ENCODE peak calls at places on chromosomes 1 and 21, in nine cellular contexts. G, N, E, Y, V, T, J, L and D are unnamed samples. For H3K4me1, the result is how much of the 10 kb centered on the place peaks cover.

GRCh38 chr1:115189814-115190541 is 100.7 kb upstream of the TSPAN2 start:
- DNase-seq in G (no peak), N (no peak), E (no peak), Y (peak), V (peak), T (no peak), J (peak), L (peak), D (no peak)

GRCh38 chr21:46154955-46155513 is 345 bp downstream of the FTCD start:
- DNase-seq in G (no peak), N (no peak), E (no peak), Y (no peak), V (no peak), T (no peak), J (peak), L (no peak), D (no peak)

GRCh38 chr1:54835970-54836369 is 34.8 kb upstream of the TTC22 start:
- DNase-seq in G (no peak), N (no peak), E (no peak), Y (no peak), V (no peak), T (no peak), J (no peak), L (no peak), D (no peak)

GRCh38 chr1:48214820-48215219 is 7.7 kb upstream of the SLC5A9 start:
- DNase-seq in G (no peak), N (no peak), E (no peak), Y (no peak), V (no peak), T (no peak), J (no peak), L (no peak), D (no peak)

GRCh38 chr1:118788372-118788955 is 199.7 kb downstream of the TBX15 start:
- DNase-seq in G (no peak), N (no peak), E (no peak), Y (peak), V (no peak), T (no peak), J (peak), L (peak), D (no peak)

GRCh38 chr1:68409426-68409825 is 40.3 kb downstream of the RPE65 start:
- DNase-seq in G (no peak), N (no peak), E (no peak), Y (peak), V (no peak), T (no peak), J (no peak), L (no peak), D (no peak)

GRCh38 chr1:45348966-45349677 is 8.9 kb upstream of the MUTYH start:
- DNase-seq in G (no peak), N (no peak), E (no peak), Y (peak), V (no peak), T (peak), J (no peak), L (no peak), D (no peak)

GRCh38 chr1:60695633-60696032 is 386.7 kb upstream of the NFIA start:
- DNase-seq in G (no peak), N (no peak), E (no peak), Y (no peak), V (no peak), T (no peak), J (no peak), L (no peak), D (no peak)

GRCh38 chr1:80217377-80217986 is 1211.0 kb upstream of the ADGRL4 start:
- DNase-seq in G (peak), N (peak), E (peak), Y (peak), V (peak), T (peak), J (peak), L (peak), D (peak)

GRCh38 chr1:156050376-156050775 is 3.2 kb downstream of the UBQLN4 start:
- DNase-seq in G (no peak), N (no peak), E (no peak), Y (peak), V (no peak), T (no peak), J (no peak), L (no peak), D (no peak)

GRCh38 chr1:23999156-23999671 is 19.1 kb upstream of the SRSF10 start:
- DNase-seq in G (no peak), N (no peak), E (no peak), Y (peak), V (no peak), T (no peak), J (no peak), L (no peak), D (no peak)

GRCh38 chr1:86845514-86845913 is 68.4 kb downstream of the SELENOF start:
- DNase-seq in G (no peak), N (no peak), E (no peak), Y (no peak), V (no peak), T (no peak), J (no peak), L (no peak), D (no peak)

GRCh38 chr1:56584910-56585528 is 5.7 kb upstream of the PLPP3 start:
- DNase-seq in G (peak), N (peak), E (peak), Y (peak), V (peak), T (peak), J (peak), L (peak), D (peak)

GRCh38 chr1:217535601-217536377 is 95.1 kb downstream of the GPATCH2 start:
- DNase-seq in G (no peak), N (no peak), E (no peak), Y (peak), V (no peak), T (no peak), J (no peak), L (peak), D (no peak)

GRCh38 chr21:35239811-35240219 is 190.7 kb upstream of the RUNX1 start:
- DNase-seq in G (no peak), N (no peak), E (peak), Y (no peak), V (no peak), T (no peak), J (no peak), L (no peak), D (peak)

GRCh38 chr1:53371851-53372250 is 44.0 kb upstream of the LRP8 start:
- DNase-seq in G (no peak), N (no peak), E (no peak), Y (no peak), V (no peak), T (no peak), J (no peak), L (no peak), D (no peak)

GRCh38 chr1:202135221-202135721 is 9.3 kb downstream of the ARL8A start:
- DNase-seq in G (peak), N (peak), E (peak), Y (peak), V (peak), T (peak), J (peak), L (peak), D (peak)

GRCh38 chr1:231162970-231163830 is 1.3 kb downstream of the TRIM67 start:
- DNase-seq in G (no peak), N (peak), E (peak), Y (peak), V (no peak), T (no peak), J (no peak), L (no peak), D (peak)

GRCh38 chr1:178388398-178389161 is 108.2 kb downstream of the CLEC20A start:
- DNase-seq in G (no peak), N (no peak), E (no peak), Y (peak), V (no peak), T (no peak), J (no peak), L (no peak), D (peak)

GRCh38 chr1:69121708-69122107 is 446.0 kb upstream of the LRRC7 start:
- DNase-seq in G (no peak), N (no peak), E (no peak), Y (peak), V (no peak), T (no peak), J (no peak), L (no peak), D (no peak)

GRCh38 chr1:22105611-22106207 is 37.2 kb downstream of the WNT4 start:
- DNase-seq in G (peak), N (peak), E (peak), Y (peak), V (peak), T (peak), J (peak), L (peak), D (peak)

GRCh38 chr1:107871687-107872086 is 93.3 kb downstream of the VAV3 start:
- DNase-seq in G (no peak), N (no peak), E (no peak), Y (no peak), V (no peak), T (no peak), J (no peak), L (no peak), D (no peak)

GRCh38 chr1:7580923-7581753 is 190.0 kb upstream of the VAMP3 start:
- DNase-seq in G (no peak), N (no peak), E (no peak), Y (peak), V (no peak), T (no peak), J (no peak), L (no peak), D (no peak)

GRCh38 chr1:86950712-86951111 is 36.3 kb downstream of the HS2ST1 start:
- DNase-seq in G (no peak), N (no peak), E (no peak), Y (no peak), V (no peak), T (no peak), J (no peak), L (no peak), D (no peak)

GRCh38 chr1:25198731-25199231 is 33.5 kb downstream of the SYF2 start:
- DNase-seq in G (no peak), N (peak), E (no peak), Y (peak), V (no peak), T (no peak), J (no peak), L (peak), D (peak)

GRCh38 chr1:226894826-226895225 is 24.4 kb downstream of the PSEN2 start:
- DNase-seq in G (no peak), N (no peak), E (no peak), Y (no peak), V (no peak), T (no peak), J (no peak), L (no peak), D (no peak)

GRCh38 chr1:152486400-152487006 is 24.1 kb upstream of the LCE5A start:
- DNase-seq in G (peak), N (peak), E (peak), Y (peak), V (no peak), T (peak), J (no peak), L (peak), D (no peak)

GRCh38 chr21:41137401-41137800 is 30.6 kb upstream of the BACE2 start:
- DNase-seq in G (no peak), N (no peak), E (no peak), Y (no peak), V (no peak), T (no peak), J (no peak), L (no peak), D (no peak)

GRCh38 chr1:7861452-7861851 is 8.6 kb upstream of the UTS2 start:
- DNase-seq in G (no peak), N (no peak), E (no peak), Y (no peak), V (no peak), T (no peak), J (no peak), L (no peak), D (no peak)

GRCh38 chr1:62746086-62746808 is 37.7 kb upstream of the ATG4C start:
- DNase-seq in G (peak), N (peak), E (peak), Y (peak), V (peak), T (peak), J (peak), L (peak), D (peak)

GRCh38 chr1:151716771-151717631 is at the start of gene CELF3:
- DNase-seq in G (no peak), N (peak), E (peak), Y (peak), V (no peak), T (peak), J (peak), L (no peak), D (peak)

GRCh38 chr1:164803366-164803765 is 244.4 kb downstream of the PBX1 start:
- DNase-seq in G (no peak), N (no peak), E (no peak), Y (no peak), V (no peak), T (no peak), J (no peak), L (no peak), D (no peak)

GRCh38 chr21:18443085-18443484 is 39.5 kb upstream of the TMPRSS15 start:
- DNase-seq in G (peak), N (no peak), E (no peak), Y (no peak), V (no peak), T (no peak), J (no peak), L (no peak), D (peak)

GRCh38 chr21:18449586-18449985 is 46.0 kb upstream of the TMPRSS15 start:
- DNase-seq in G (peak), N (no peak), E (no peak), Y (no peak), V (no peak), T (peak), J (peak), L (peak), D (no peak)

GRCh38 chr21:18443686-18444085 is 40.1 kb upstream of the TMPRSS15 start:
- DNase-seq in G (peak), N (no peak), E (no peak), Y (no peak), V (no peak), T (peak), J (no peak), L (no peak), D (no peak)
- H3K4me2 ChIP-seq in G (peak), N (no peak), E (no peak), Y (no peak), V (no peak), T (peak), J (no peak), L (no peak), D (no peak)

GRCh38 chr1:27710574-27710973 is 15.2 kb upstream of the FAM76A start:
- DNase-seq in G (no peak), N (no peak), E (no peak), Y (no peak), V (no peak), T (no peak), J (no peak), L (no peak), D (no peak)

GRCh38 chr1:27716262-27716895 is 9.4 kb upstream of the FAM76A start:
- DNase-seq in G (no peak), N (no peak), E (no peak), Y (no peak), V (no peak), T (no peak), J (no peak), L (no peak), D (no peak)

GRCh38 chr1:27713869-27714513 is 11.8 kb upstream of the FAM76A start:
- DNase-seq in G (no peak), N (no peak), E (no peak), Y (no peak), V (no peak), T (no peak), J (no peak), L (no peak), D (no peak)

GRCh38 chr1:27713139-27713725 is 12.5 kb upstream of the FAM76A start:
- DNase-seq in G (no peak), N (no peak), E (no peak), Y (no peak), V (no peak), T (peak), J (no peak), L (no peak), D (no peak)
- TF ChIP-seq EZH2phosphoT487 in G (no peak), N (no peak), E (no peak), Y (no peak), V (no peak), T (no peak), J (no peak), L (no peak), D (no peak)

DNA sequence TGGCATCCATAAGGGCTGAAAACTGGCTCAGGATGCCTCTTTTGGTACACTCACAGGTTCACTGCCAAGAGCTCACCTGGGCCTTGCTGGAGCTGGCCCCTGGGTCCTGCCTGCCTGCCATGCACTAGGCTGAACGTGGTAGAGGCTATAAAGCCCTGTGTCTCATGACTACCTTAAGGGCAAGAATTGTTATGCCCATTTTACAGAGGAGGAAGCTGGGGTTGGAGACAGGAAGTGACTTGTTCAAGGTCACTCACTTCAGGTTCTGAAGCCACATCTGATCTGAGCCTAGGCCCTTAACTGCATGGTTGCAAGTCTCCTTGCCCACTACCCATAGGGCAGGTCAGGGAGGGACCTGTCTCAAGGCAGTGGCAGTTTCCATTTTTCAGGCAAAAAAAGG is 7.9 kb downstream of the STK40 start:
- DNase-seq in G (peak), N (no peak), E (no peak), Y (no peak), V (no peak), T (peak), J (no peak), L (no peak), D (no peak)
- H3K4me1 ChIP-seq in G (half or more), N (under half), E (under half), Y (under half), V (under half), T (under half), J (under half), L (under half), D (under half)

DNA sequence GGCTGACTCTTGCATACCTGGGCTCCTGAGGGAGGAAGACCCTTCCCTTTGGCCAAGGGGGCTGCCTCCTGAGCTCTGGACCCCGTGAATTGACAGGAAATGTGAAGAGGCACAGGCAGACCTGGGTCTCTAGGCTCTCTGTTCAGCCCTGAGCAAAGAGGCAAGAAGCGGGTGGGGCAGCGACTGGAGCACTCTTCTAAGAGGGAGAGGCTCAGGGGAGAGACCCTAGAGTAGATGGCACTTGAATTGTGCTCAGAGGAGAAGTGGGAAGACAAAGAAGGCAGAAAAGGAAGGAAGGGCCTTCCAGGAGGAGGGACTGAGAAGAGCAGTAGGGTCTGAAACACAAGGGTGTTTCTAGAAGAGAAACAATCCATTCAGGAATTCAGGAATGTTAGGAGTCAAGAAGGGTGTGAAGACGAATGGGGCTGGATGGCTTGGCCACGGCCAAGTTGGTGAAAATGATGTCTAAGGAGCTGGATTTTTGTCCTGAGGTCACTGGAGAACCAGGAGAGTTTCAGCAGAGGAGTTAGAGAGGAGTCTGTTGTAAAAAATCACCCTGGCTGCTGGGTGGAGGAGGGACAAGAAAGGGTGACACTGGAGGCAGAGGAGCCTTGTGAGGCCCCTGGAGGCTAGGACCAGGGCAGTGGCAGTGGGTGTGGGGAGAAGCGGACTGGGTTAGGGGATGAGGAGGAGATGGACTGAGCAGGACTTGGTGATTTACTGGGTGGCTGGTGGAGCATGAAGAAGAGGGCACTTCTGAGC is 5.3 kb downstream of the TIE1 start:
- DNase-seq in G (peak), N (no peak), E (no peak), Y (no peak), V (no peak), T (no peak), J (no peak), L (no peak), D (no peak)
- H3K4me2 ChIP-seq in G (peak), N (no peak), E (no peak), Y (no peak), V (no peak), T (no peak), J (no peak), L (no peak), D (no peak)

GRCh38 chr1:13652238-13652637 is 47.8 kb upstream of the PRDM2 start:
- DNase-seq in G (no peak), N (no peak), E (no peak), Y (no peak), V (no peak), T (no peak), J (no peak), L (peak), D (no peak)

GRCh38 chr1:13646533-13646932 is 53.5 kb upstream of the PRDM2 start:
- DNase-seq in G (no peak), N (no peak), E (no peak), Y (no peak), V (no peak), T (no peak), J (no peak), L (no peak), D (no peak)

GRCh38 chr1:13651279-13651678 is 48.7 kb upstream of the PRDM2 start:
- DNase-seq in G (no peak), N (no peak), E (no peak), Y (peak), V (no peak), T (no peak), J (no peak), L (peak), D (no peak)
- TF ChIP-seq EZH2phosphoT487 in G (no peak), N (no peak), E (no peak), Y (peak), V (no peak), T (no peak), J (no peak), L (no peak), D (no peak)

DNA sequence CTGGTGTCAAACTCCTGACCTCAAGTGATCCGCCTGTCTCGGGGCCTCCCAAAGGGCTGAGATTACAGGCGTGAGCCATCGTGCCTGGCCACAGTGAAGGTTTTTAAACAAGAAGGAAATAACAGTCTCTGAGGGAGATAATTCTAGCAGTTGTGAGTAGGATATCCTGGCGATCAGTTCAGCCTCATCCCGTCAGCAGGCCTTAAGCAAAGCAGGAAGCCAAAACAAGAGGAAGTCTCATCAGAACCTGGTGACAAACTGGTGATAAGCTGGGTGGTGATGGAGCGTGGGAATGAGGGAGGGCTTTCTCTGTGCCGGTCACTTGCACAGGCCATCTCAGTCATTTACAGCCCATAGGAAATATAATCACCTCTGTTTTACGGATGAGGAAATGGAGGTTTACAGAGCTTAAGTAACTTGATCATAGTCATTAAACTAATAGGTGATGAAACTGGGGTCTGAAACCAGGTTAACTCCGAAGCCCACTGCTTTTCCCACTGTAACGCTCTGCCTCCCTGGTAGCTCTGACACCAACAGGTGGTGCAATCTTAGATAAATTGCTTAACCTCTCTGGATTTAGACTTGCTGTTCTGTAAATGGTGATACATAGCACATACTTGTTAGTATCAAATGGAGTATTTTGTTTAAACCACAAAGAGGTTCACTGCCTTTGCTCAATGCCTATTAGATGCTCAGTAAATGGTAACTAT is 40.8 kb upstream of the A3GALT2 start:
- DNase-seq in G (no peak), N (no peak), E (no peak), Y (no peak), V (no peak), T (no peak), J (no peak), L (no peak), D (no peak)
- H3K4me1 ChIP-seq in G (under half), N (under half), E (under half), Y (under half), V (under half), T (under half), J (under half), L (under half), D (half or more)